ENCODE peak calls at places on chromosomes 3 and 15, in five cellular contexts. One of them, this sample, is unnamed.

GRCh38 chr3:66449411-66449931 is 51.4 kb downstream of the LRIG1 start:
- ATAC-seq in activated CD8-positive, alpha-beta T cell treated with anti-CD3 and anti-CD28 coated beads, Interleukin-2, amount 10 ng/mL, durations not matched to agents 7 days and 5 days: no peak
- ATAC-seq in naive thymus-derived CD8-positive, alpha-beta T cell: no peak
- ATAC-seq in left ventricle myocardium superior: peak
- ATAC-seq in right cardiac atrium: peak
- ATAC-seq in this sample: peak

GRCh38 chr3:173397161-173398110 is at the start of gene NLGN1:
- ATAC-seq in activated CD8-positive, alpha-beta T cell treated with anti-CD3 and anti-CD28 coated beads, Interleukin-2, amount 10 ng/mL, durations not matched to agents 7 days and 5 days: no peak
- ATAC-seq in naive thymus-derived CD8-positive, alpha-beta T cell: no peak
- ATAC-seq in left ventricle myocardium superior: peak
- ATAC-seq in right cardiac atrium: peak
- ATAC-seq in this sample: no peak

GRCh38 chr15:64324513-64324912 is 31.5 kb downstream of the CSNK1G1 start:
- ATAC-seq in activated CD8-positive, alpha-beta T cell treated with anti-CD3 and anti-CD28 coated beads, Interleukin-2, amount 10 ng/mL, durations not matched to agents 7 days and 5 days: no peak
- ATAC-seq in naive thymus-derived CD8-positive, alpha-beta T cell: no peak
- ATAC-seq in left ventricle myocardium superior: no peak
- ATAC-seq in right cardiac atrium: no peak
- ATAC-seq in this sample: no peak

GRCh38 chr3:171419457-171419856 is 40.7 kb downstream of the TNIK start:
- ATAC-seq in activated CD8-positive, alpha-beta T cell treated with anti-CD3 and anti-CD28 coated beads, Interleukin-2, amount 10 ng/mL, durations not matched to agents 7 days and 5 days: no peak
- ATAC-seq in naive thymus-derived CD8-positive, alpha-beta T cell: no peak
- ATAC-seq in left ventricle myocardium superior: peak
- ATAC-seq in right cardiac atrium: peak
- ATAC-seq in this sample: no peak

GRCh38 chr3:174147798-174148197 is 711.3 kb upstream of the NAALADL2 start:
- ATAC-seq in activated CD8-positive, alpha-beta T cell treated with anti-CD3 and anti-CD28 coated beads, Interleukin-2, amount 10 ng/mL, durations not matched to agents 7 days and 5 days: no peak
- ATAC-seq in naive thymus-derived CD8-positive, alpha-beta T cell: no peak
- ATAC-seq in left ventricle myocardium superior: no peak
- ATAC-seq in right cardiac atrium: no peak
- ATAC-seq in this sample: no peak

GRCh38 chr15:96889734-96890480 is 559.4 kb downstream of the NR2F2 start:
- ATAC-seq in activated CD8-positive, alpha-beta T cell treated with anti-CD3 and anti-CD28 coated beads, Interleukin-2, amount 10 ng/mL, durations not matched to agents 7 days and 5 days: peak
- ATAC-seq in naive thymus-derived CD8-positive, alpha-beta T cell: no peak
- ATAC-seq in left ventricle myocardium superior: no peak
- ATAC-seq in right cardiac atrium: peak
- ATAC-seq in this sample: no peak

GRCh38 chr15:67953286-67953685 is 100.8 kb upstream of the PIAS1 start:
- ATAC-seq in activated CD8-positive, alpha-beta T cell treated with anti-CD3 and anti-CD28 coated beads, Interleukin-2, amount 10 ng/mL, durations not matched to agents 7 days and 5 days: no peak
- ATAC-seq in naive thymus-derived CD8-positive, alpha-beta T cell: no peak
- ATAC-seq in left ventricle myocardium superior: no peak
- ATAC-seq in right cardiac atrium: no peak
- ATAC-seq in this sample: no peak

GRCh38 chr3:186953011-186953487 is 22.7 kb downstream of the ST6GAL1 start:
- ATAC-seq in activated CD8-positive, alpha-beta T cell treated with anti-CD3 and anti-CD28 coated beads, Interleukin-2, amount 10 ng/mL, durations not matched to agents 7 days and 5 days: peak
- ATAC-seq in naive thymus-derived CD8-positive, alpha-beta T cell: no peak
- ATAC-seq in left ventricle myocardium superior: no peak
- ATAC-seq in right cardiac atrium: peak
- ATAC-seq in this sample: no peak

GRCh38 chr3:52244061-52244628 is 1.4 kb upstream of the PPM1M start:
- ATAC-seq in activated CD8-positive, alpha-beta T cell treated with anti-CD3 and anti-CD28 coated beads, Interleukin-2, amount 10 ng/mL, durations not matched to agents 7 days and 5 days: no peak
- ATAC-seq in naive thymus-derived CD8-positive, alpha-beta T cell: no peak
- ATAC-seq in left ventricle myocardium superior: peak
- ATAC-seq in right cardiac atrium: peak
- ATAC-seq in this sample: peak

GRCh38 chr3:42613462-42613861 is 13.0 kb downstream of the NKTR start:
- ATAC-seq in activated CD8-positive, alpha-beta T cell treated with anti-CD3 and anti-CD28 coated beads, Interleukin-2, amount 10 ng/mL, durations not matched to agents 7 days and 5 days: peak
- ATAC-seq in naive thymus-derived CD8-positive, alpha-beta T cell: peak
- ATAC-seq in left ventricle myocardium superior: peak
- ATAC-seq in right cardiac atrium: peak
- ATAC-seq in this sample: no peak

GRCh38 chr3:28406241-28406640 is 57.6 kb upstream of the AZI2 start:
- ATAC-seq in activated CD8-positive, alpha-beta T cell treated with anti-CD3 and anti-CD28 coated beads, Interleukin-2, amount 10 ng/mL, durations not matched to agents 7 days and 5 days: no peak
- ATAC-seq in naive thymus-derived CD8-positive, alpha-beta T cell: no peak
- ATAC-seq in left ventricle myocardium superior: no peak
- ATAC-seq in right cardiac atrium: no peak
- ATAC-seq in this sample: no peak